ENCODE peak calls at places on chromosomes 5 and 9, in five cellular contexts. S, A, M, X and T are unnamed samples.

GRCh38 chr5:67659288-67659687 is 462.7 kb upstream of the CD180 start:
- DNase-seq in A (no peak), S (no peak), X (no peak), M (no peak), T (no peak)

GRCh38 chr5:80885698-80886000 is 74.5 kb upstream of the RASGRF2 start:
- DNase-seq in S (no peak), M (no peak), A (no peak), X (no peak), T (no peak)

GRCh38 chr5:145587308-145588071 is 247.7 kb downstream of the PRELID2 start:
- DNase-seq in X (no peak), A (peak; percentile 93), S (no peak), M (no peak), T (no peak)

GRCh38 chr5:3862906-3863305 is 267.3 kb downstream of the IRX1 start:
- DNase-seq in S (no peak), M (no peak), X (no peak), A (no peak), T (no peak)

GRCh38 chr5:6482735-6483134 is 34.1 kb downstream of the UBE2QL1 start:
- DNase-seq in X (no peak), A (no peak), M (no peak), S (no peak), T (no peak)

GRCh38 chr5:78841767-78842166 is 143.3 kb downstream of the ARSB start:
- DNase-seq in A (no peak), M (no peak), X (no peak), S (no peak), T (no peak)

GRCh38 chr5:124703995-124704394 is 42.4 kb downstream of the ZNF608 start:
- DNase-seq in X (no peak), A (no peak), M (no peak), S (no peak), T (no peak)

GRCh38 chr5:17882760-17883488 is 248.7 kb downstream of the TAF11L14 start:
- DNase-seq in M (no peak), X (no peak), A (no peak), S (no peak), T (no peak)

GRCh38 chr9:125659201-125659840 is 47.7 kb downstream of the MAPKAP1 start:
- DNase-seq in X (no peak), A (peak; percentile 62), S (no peak), M (no peak), T (no peak)

GRCh38 chr9:69599232-69599971 is 72.8 kb downstream of the APBA1 start:
- DNase-seq in S (no peak), A (peak; percentile 51), M (no peak), X (no peak), T (no peak)

GRCh38 chr5:53095931-53096525 is 13.5 kb downstream of the MOCS2 start:
- DNase-seq in S (peak; percentile 18), A (peak; percentile 56), X (no peak), M (peak; percentile 76), T (peak; percentile 63)

GRCh38 chr9:8366161-8366926 is 566.8 kb upstream of the DMAC1 start:
- DNase-seq in M (no peak), A (no peak), S (no peak), X (no peak), T (no peak)

GRCh38 chr9:7777776-7778175 is 21.8 kb downstream of the DMAC1 start:
- DNase-seq in X (no peak), A (no peak), M (no peak), S (no peak), T (no peak)

GRCh38 chr5:124986667-124987066 is 240.2 kb upstream of the ZNF608 start:
- DNase-seq in M (no peak), S (no peak), X (no peak), A (no peak), T (no peak)

GRCh38 chr9:111477677-111478076 is 6.5 kb downstream of the ECPAS start:
- DNase-seq in A (no peak), S (no peak), M (no peak), X (no peak), T (no peak)

GRCh38 chr5:10201223-10201868 is 48.3 kb downstream of the ATPSCKMT start:
- DNase-seq in A (no peak), M (no peak), S (no peak), X (no peak), T (no peak)

GRCh38 chr5:143047091-143047490 is 276.9 kb downstream of the ARHGAP26 start:
- DNase-seq in A (peak; percentile 31), S (no peak), X (no peak), M (no peak), T (no peak)

GRCh38 chr9:94639045-94639995 is at the start of gene FBP1:
- DNase-seq in X (peak; percentile 81), M (no peak), A (peak; percentile 48), S (peak; percentile 41), T (peak; percentile 27)

GRCh38 chr5:157222506-157223230 is 42.0 kb downstream of the ITK start:
- DNase-seq in S (no peak), A (peak; percentile 84), X (no peak), M (no peak), T (peak; percentile 35)

GRCh38 chr5:137300411-137301240 is 198.5 kb downstream of the SPOCK1 start:
- DNase-seq in S (no peak), A (peak; percentile 90), X (no peak), M (no peak), T (no peak)

GRCh38 chr5:101942321-101942882 is 353.7 kb downstream of the SLCO4C1 start:
- DNase-seq in X (no peak), A (peak; percentile 29), S (no peak), M (peak; percentile 10), T (peak; percentile 8)

GRCh38 chr9:30970186-30970585 is 1414.3 kb upstream of the ACO1 start:
- DNase-seq in A (no peak), X (no peak), M (no peak), S (no peak), T (no peak)

GRCh38 chr9:124010303-124010664 is 1.3 kb upstream of the LHX2 start:
- DNase-seq in S (no peak), M (no peak), X (no peak), A (no peak), T (no peak)

GRCh38 chr5:31638748-31639418 is at the start of gene PDZD2:
- DNase-seq in X (peak; percentile 91), M (peak; percentile 80), S (peak; percentile 87), A (peak; percentile 65), T (peak; percentile 34)

GRCh38 chr9:34380511-34381315 is 4.0 kb upstream of the MYORG start:
- DNase-seq in S (peak; percentile 84), X (peak; percentile 88), A (peak; percentile 83), M (no peak), T (peak; percentile 78)

DNA sequence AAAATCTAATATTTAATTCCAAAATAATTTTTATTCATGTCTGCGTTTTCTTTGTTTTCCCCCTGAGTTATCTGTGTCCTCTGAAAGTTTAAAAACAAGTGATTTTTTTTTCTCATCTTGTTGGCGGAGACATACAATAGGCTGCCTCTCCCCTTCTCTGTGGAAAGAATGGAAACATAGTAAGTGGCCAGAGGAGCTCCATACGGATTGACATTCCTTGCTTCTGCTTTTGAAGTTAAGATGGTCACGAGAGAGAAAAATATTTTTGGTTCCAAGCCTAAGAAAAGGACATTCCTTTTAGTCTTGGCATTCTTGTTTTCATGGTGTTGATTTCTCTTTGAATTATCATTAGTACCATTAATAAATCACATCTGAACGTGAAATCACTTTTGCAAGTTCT is 28.3 kb downstream of the ZNF462 start:
- DNase-seq in A (no peak), X (no peak), M (no peak), S (no peak), T (no peak)
- H3K4me3 ChIP-seq in A (no peak overlapping the region), X (no peak overlapping the region), M (no peak overlapping the region), S (no peak overlapping the region), T (no peak overlapping the region)

GRCh38 chr5:95969055-95969454 is 7.4 kb upstream of the ELL2 start:
- DNase-seq in S (no peak), A (no peak), X (no peak), M (no peak), T (no peak)
- H3K4me3 ChIP-seq in S (no peak overlapping the region), A (no peak overlapping the region), X (no peak overlapping the region), M (no peak overlapping the region), T (no peak overlapping the region)

GRCh38 chr5:151678713-151679112 is 8.0 kb downstream of the SPARC start:
- DNase-seq in S (no peak), X (no peak), M (no peak), A (peak; percentile 52), T (no peak)
- H3K4me3 ChIP-seq in S (peak overlapping the region; percentile 78), X (peak overlapping the region; percentile 6), M (no peak overlapping the region), A (peak overlapping the region; percentile 95), T (no peak overlapping the region)

GRCh38 chr9:131255731-131256197 is 20.5 kb downstream of the FAM78A start:
- DNase-seq in S (no peak), M (peak; percentile 53), X (peak; percentile 57), A (no peak), T (no peak)

GRCh38 chr9:131257266-131258025 is 18.9 kb downstream of the FAM78A start:
- DNase-seq in X (no peak), A (no peak), M (peak; percentile 51), S (no peak), T (no peak)

GRCh38 chr9:131254107-131254491 is 22.2 kb downstream of the FAM78A start:
- DNase-seq in M (no peak), X (peak; percentile 81), A (no peak), S (peak; percentile 77), T (no peak)

GRCh38 chr9:131252120-131252519 is 24.2 kb downstream of the FAM78A start:
- DNase-seq in M (no peak), S (no peak), A (no peak), X (peak; percentile 68), T (no peak)
- H3K4me3 ChIP-seq in M (peak overlapping the region; percentile 51), S (peak overlapping the region; percentile 37), A (no peak overlapping the region), X (peak overlapping the region; percentile 10), T (peak overlapping the region; percentile 71)

DNA sequence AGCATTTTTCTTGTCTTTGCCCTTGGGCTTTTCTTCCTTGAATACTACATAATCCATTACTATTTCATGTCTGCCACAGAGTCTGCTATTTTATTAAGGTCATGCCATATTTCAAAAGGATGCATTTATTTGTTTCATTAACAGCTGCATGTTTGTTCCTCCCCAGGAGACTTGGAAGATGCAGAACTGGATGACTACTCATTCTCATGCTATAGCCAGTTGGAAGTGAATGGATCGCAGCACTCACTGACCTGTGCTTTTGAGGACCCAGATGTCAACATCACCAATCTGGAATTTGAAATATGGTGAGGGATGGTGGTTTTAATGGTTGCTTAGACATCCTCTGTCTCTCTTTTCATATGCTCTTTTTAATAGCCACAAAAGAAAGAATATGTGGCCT is 4.0 kb downstream of the IL7R start:
- DNase-seq in A (peak; percentile 34), X (no peak), M (no peak), S (no peak), T (no peak)
- H3K4me3 ChIP-seq in A (no peak overlapping the region), X (no peak overlapping the region), M (peak overlapping the region; percentile 73), S (no peak overlapping the region), T (peak overlapping the region; percentile 100)